ENCODE peak calls at places on chromosome 9, in six cellular contexts. C is cardiac muscle cell, U is tibial artery, R is iPS DF 6.9, M is mesendoderm, T is ascending aorta. I is an unnamed sample.

GRCh38 chr9:74497750-74498615 is 848 bp downstream of the RORB start:
- DNase-seq in C (peak; percentile 44), U (no peak), R (no peak), M (peak; percentile 64), T (no peak), I (peak; percentile 44)

GRCh38 chr9:18238254-18238653 is 235.7 kb upstream of the ADAMTSL1 start:
- DNase-seq in C (no peak), U (no peak), R (no peak), M (peak; percentile 37), T (no peak), I (no peak)

GRCh38 chr9:130053504-130054427 is at the start of gene GPR107:
- DNase-seq in C (peak; percentile 90), U (peak; percentile 70), R (no peak), M (peak; percentile 82), T (no peak), I (peak; percentile 72)

GRCh38 chr9:20441704-20442423 is 180.4 kb downstream of the MLLT3 start:
- DNase-seq in C (no peak), U (no peak), R (no peak), M (no peak), T (no peak), I (no peak)

GRCh38 chr9:78900500-78900899 is 603.6 kb downstream of the PSAT1 start:
- DNase-seq in C (no peak), U (no peak), R (no peak), M (no peak), T (no peak), I (no peak)

GRCh38 chr9:33884856-33885701 is 68.1 kb downstream of the UBE2R2 start:
- DNase-seq in C (peak; percentile 78), U (no peak), R (no peak), M (no peak), T (no peak), I (no peak)

GRCh38 chr9:21989440-21990189 is 4.6 kb downstream of the CDKN2A start:
- DNase-seq in C (no peak), U (no peak), R (no peak), M (peak; percentile 52), T (no peak), I (no peak)

GRCh38 chr9:4792054-4792571 is 631 bp upstream of the RCL1 start:
- DNase-seq in C (peak; percentile 4), U (no peak), R (peak; percentile 27), M (no peak), T (no peak), I (no peak)

GRCh38 chr9:26524225-26524624 is 368.4 kb downstream of the CAAP1 start:
- DNase-seq in C (peak; percentile 29), U (no peak), R (no peak), M (no peak), T (no peak), I (no peak)

GRCh38 chr9:88319936-88320747 is 68.1 kb upstream of the SPIN1 start:
- DNase-seq in C (no peak), U (no peak), R (no peak), M (no peak), T (no peak), I (no peak)

GRCh38 chr9:92642599-92642998 is 27.3 kb downstream of the IPPK start:
- DNase-seq in C (no peak), U (no peak), R (no peak), M (no peak), T (no peak), I (no peak)

GRCh38 chr9:92642041-92642451 is 27.9 kb downstream of the IPPK start:
- DNase-seq in C (no peak), U (no peak), R (no peak), M (no peak), T (no peak), I (no peak)

GRCh38 chr9:92639791-92640271 is 30.1 kb downstream of the IPPK start:
- DNase-seq in C (no peak), U (no peak), R (no peak), M (no peak), T (no peak), I (no peak)

GRCh38 chr9:92640398-92641091 is 29.4 kb downstream of the IPPK start:
- DNase-seq in C (no peak), U (no peak), R (no peak), M (no peak), T (peak; percentile 2), I (no peak)

DNA sequence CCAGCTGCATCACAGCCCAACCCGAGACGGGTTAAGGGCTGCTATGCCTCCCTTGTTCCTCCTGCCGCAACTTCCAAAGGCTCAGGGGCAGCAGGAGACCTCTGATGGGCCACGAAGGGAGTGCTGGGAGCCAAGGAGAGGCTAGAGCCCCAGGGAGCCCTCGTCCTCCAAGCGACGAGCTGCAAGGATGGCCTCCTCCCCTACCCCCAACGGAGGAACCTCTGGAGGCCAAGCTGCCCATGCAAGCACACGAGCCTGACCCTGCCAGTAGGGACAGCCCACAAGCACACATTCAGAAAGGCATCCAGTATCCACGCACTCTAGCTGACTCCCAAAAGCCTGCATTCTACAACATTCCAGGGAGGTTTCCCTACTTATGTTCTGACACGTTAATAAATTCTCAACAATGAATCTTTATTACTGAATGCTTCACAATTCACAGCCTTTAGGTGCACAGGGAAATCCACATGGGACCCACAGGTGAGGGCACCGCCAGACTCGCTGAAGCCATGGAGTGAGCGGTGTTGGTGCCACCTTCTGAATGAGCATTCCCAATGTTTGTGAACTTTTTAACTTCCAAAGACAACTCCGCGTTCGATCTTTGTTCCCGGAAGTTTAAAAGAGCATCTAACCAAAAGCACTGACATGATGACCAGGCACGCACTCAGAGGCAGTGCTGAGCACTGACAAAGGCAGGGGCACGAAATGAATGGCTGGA is 28.7 kb downstream of the IPPK start:
- DNase-seq in C (no peak), U (no peak), R (no peak), M (no peak), T (no peak), I (no peak)
- H3K4me3 ChIP-seq in C (no peak overlapping the region), U (no peak overlapping the region), R (no peak overlapping the region), M (no peak overlapping the region), T (no peak overlapping the region), I (no peak overlapping the region)

DNA sequence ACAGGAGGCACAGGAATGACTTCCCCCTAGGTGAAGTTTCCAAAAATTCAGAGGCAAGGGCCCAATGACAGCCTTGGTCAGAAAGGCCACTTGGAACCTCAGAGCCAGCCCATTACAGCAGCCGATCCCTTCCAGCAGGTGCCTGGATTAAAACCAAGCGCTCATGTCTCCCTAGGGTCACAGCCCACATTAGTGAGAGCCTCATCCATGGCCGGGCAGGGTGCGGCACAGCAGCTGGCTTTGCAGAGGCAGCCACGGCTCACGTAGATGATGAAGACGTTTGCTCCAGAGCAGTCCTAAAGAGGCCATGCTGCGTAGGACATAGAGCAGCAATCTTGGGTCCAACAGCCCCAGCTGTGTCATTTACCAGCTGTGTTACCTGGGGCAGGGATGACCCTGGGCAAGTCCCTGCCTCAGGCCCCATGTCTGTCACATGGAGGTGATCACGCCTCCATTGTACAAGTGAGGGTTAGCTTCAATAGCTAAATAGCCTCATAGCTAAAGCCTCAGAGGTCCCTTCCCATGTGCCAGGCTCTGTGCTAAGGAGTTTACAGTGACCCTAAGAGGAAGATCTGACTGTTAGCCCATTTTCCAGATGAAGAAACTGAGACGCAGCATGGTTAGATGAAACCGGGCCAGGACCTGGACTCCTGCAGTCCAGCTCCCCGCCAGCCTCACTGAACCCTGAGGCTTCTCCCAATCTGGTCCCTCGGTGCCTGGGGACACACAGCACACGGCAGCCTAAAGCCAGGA is 39.2 kb downstream of the NEK6 start:
- DNase-seq in C (no peak), U (no peak), R (no peak), M (no peak), T (no peak), I (no peak)
- H3K4me1 ChIP-seq in C (peaks cover 15% of the 10 kb centered on the region), U (peaks cover 78% of the 10 kb centered on the region), R (peaks cover 7% of the 10 kb centered on the region), M (peaks cover 1% of the 10 kb centered on the region), T (peaks cover 19% of the 10 kb centered on the region), I (no peaks in the 10 kb centered on the region)

DNA sequence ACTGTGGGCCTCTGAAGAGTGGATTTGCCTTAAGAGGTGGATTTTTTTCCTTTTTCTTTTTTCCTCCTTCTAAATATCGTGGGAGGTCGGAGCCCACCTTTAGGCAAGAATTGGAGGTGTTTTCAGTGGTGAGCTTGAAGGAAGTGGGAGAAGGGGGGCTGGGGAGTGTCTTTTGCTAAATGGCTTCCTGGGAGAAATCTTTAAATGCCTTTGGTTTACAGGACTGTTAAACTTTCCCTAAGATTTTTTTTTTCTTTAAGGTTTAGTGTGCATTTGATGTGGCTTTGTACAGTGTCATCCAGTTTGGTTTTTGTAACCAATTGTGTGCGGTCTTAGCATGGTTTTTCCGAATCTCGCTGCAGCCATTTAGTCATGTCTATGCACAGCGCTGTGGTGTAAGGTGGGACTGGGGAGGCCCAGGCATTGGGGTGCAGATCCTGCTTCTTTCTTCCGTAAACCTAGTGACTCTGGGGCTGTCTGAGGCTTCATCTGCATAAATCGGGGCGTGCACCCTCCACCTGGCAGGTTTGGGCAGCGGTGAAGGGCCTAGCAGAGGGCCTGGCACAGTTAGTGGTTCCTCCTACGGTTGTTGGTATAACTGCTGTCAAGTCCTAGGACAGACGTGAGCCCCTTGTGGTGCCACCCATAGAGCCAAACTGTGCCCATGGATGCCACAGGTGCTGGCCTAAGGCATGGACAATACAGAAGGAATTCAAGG is 1.3 kb downstream of the PRRC2B start:
- DNase-seq in C (no peak), U (no peak), R (no peak), M (no peak), T (no peak), I (peak; percentile 80)
- H3K4me3 ChIP-seq in C (peak overlapping the region; percentile 91), U (peak overlapping the region; percentile 86), R (peak overlapping the region; percentile 88), M (peak overlapping the region; percentile 93), T (peak overlapping the region; percentile 76), I (peak overlapping the region; percentile 75)

DNA sequence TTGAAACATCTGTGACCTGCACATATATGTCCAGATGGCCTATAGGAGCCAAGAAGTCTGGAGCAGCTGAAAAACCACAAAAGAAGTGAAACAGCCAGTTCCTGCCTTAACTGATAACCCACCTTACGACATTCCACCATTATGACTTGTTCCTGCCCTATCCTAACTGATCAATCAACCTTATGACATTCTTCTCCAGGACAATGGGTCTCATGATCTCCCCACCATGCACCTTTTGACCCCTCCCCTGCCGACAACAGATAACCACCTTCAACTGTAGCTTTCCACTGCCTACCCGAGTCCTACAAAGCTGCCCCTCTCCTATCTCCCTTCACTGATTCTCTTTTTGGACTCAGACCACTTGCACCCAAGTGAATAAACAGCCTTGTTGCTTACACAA is 233.8 kb downstream of the CCDC171 start:
- DNase-seq in C (no peak), U (no peak), R (no peak), M (peak; percentile 69), T (no peak), I (no peak)
- H3K4me1 ChIP-seq in C (no peaks in the 10 kb centered on the region), U (peaks cover 9% of the 10 kb centered on the region), R (no peaks in the 10 kb centered on the region), M (no peaks in the 10 kb centered on the region), T (no peaks in the 10 kb centered on the region), I (no peaks in the 10 kb centered on the region)

DNA sequence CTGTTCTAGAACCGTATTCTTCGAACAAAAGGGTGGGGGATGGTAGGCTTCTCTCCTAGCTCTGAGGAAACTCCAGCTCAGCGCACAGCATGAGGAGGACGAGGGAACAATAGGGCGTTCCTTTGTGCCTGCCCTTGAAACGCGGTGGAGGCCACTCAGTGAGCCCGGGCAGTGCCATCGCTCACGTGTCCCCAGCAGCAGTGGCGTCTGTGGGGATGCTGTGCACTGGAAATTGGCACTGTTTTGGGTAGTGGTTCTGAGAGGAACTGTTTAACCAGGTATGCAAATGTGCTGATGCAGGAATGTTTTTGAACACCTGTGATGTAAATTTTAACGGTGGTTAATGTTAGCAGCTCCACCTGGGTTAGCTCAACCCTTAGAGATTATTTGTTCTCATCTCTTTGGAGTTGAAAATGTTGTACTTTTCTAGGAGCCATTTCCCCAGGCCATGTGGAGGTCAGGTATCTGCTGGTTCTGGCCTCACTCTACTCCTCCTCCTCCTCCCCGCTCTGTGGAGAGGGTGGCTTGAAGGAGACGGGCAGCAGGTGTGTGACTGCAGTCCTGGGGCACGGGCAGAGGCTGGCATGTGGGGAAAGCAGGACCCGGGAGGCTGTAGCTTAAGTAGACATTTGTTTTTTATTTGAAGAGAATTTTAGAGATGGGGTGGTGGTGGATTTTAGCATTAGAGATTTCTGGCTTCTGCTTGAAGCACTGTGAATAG is 48.3 kb downstream of the EHMT1 start:
- DNase-seq in C (no peak), U (no peak), R (peak; percentile 77), M (peak; percentile 88), T (no peak), I (no peak)
- H3K4me3 ChIP-seq in C (no peak overlapping the region), U (no peak overlapping the region), R (no peak overlapping the region), M (no peak overlapping the region), T (no peak overlapping the region), I (no peak overlapping the region)

GRCh38 chr9:124277420-124277819 is 19.7 kb downstream of the NEK6 start:
- DNase-seq in C (no peak), U (no peak), R (no peak), M (peak; percentile 52), T (no peak), I (no peak)
- H3K4me1 ChIP-seq in C (no peaks in the 10 kb centered on the region), U (peaks cover 93% of the 10 kb centered on the region), R (peaks cover 1% of the 10 kb centered on the region), M (no peaks in the 10 kb centered on the region), T (peaks cover 20% of the 10 kb centered on the region), I (no peaks in the 10 kb centered on the region)

I was measured in CD8-positive, alpha-beta memory T cell.